ENCODE peak calls at places on chromosomes 6 and 20, in eight cellular contexts. Q is heart left ventricle; P is AG10803; E is dorsolateral prefrontal cortex; T is coronary artery; G is PC-9; H is CD8-positive, alpha-beta T cell; B is thoracic aorta. S is an unnamed sample.
A peak's percentile ranks its signal among the peaks of the same experiment; 100 is the strongest.

GRCh38 chr6:71294121-71294523 is 5.5 kb downstream of the OGFRL1 start:
- DNase-seq in Q (no peak), H (no peak), E (no peak), G (peak; percentile 64), B (no peak), T (peak; percentile 76), P (peak; percentile 97), S (peak; percentile 99)

GRCh38 chr6:151436814-151437213 is 15.1 kb downstream of the RMND1 start:
- DNase-seq in P (peak; percentile 94), H (no peak), G (no peak), E (no peak), Q (no peak), T (no peak), B (no peak), S (peak; percentile 89)

GRCh38 chr6:37936909-37937308 is 117.4 kb downstream of the ZFAND3 start:
- DNase-seq in G (no peak), H (no peak), E (no peak), B (no peak), T (no peak), P (no peak), Q (no peak), S (no peak)

GRCh38 chr20:37318046-37318445 is 27.9 kb upstream of the SRC start:
- DNase-seq in E (peak; percentile 33), P (no peak), H (no peak), G (no peak), Q (no peak), B (no peak), T (no peak), S (no peak)

GRCh38 chr20:19975901-19976300 is 41.3 kb upstream of the NAA20 start:
- DNase-seq in Q (no peak), B (no peak), P (peak; percentile 42), H (no peak), T (no peak), G (no peak), E (no peak), S (peak; percentile 32)

GRCh38 chr6:156056085-156056484 is 600.4 kb upstream of the NOX3 start:
- DNase-seq in Q (no peak), H (no peak), G (no peak), B (no peak), T (no peak), E (no peak), P (no peak), S (no peak)

GRCh38 chr6:109877028-109877726 is 100.9 kb upstream of the GPR6 start:
- DNase-seq in P (no peak), H (no peak), B (no peak), G (no peak), T (no peak), Q (no peak), E (no peak), S (no peak)

GRCh38 chr6:170025341-170026271 is 265.3 kb downstream of the DLL1 start:
- DNase-seq in T (peak; percentile 64), E (no peak), P (no peak), H (no peak), G (no peak), Q (no peak), B (no peak), S (no peak)

GRCh38 chr6:143677891-143678737 is at the start of gene PHACTR2:
- DNase-seq in T (peak; percentile 91), B (peak; percentile 64), E (no peak), Q (peak; percentile 85), G (peak; percentile 41), P (peak; percentile 86), H (peak; percentile 2), S (peak; percentile 97)

GRCh38 chr6:143682805-143683204 is 5.0 kb downstream of the PHACTR2 start:
- DNase-seq in P (no peak), H (no peak), T (no peak), Q (no peak), E (no peak), G (no peak), B (no peak), S (no peak)

GRCh38 chr6:143678980-143679379 is 1.2 kb downstream of the PHACTR2 start:
- DNase-seq in G (no peak), Q (no peak), T (no peak), H (no peak), B (no peak), E (no peak), P (no peak), S (peak; percentile 45)

GRCh38 chr6:143677577-143677890 is 231 bp upstream of the PHACTR2 start:
- DNase-seq in B (no peak), T (no peak), G (no peak), H (no peak), Q (no peak), P (no peak), E (no peak), S (no peak)

GRCh38 chr6:143680157-143680556 is 2.4 kb downstream of the PHACTR2 start:
- DNase-seq in B (no peak), T (no peak), G (no peak), Q (no peak), H (no peak), E (no peak), P (no peak), S (peak; percentile 52)
- H3K4me3 ChIP-seq in B (peak overlapping the region; percentile 81), T (peak overlapping the region; percentile 77), G (peak overlapping the region; percentile 95), Q (peak overlapping the region; percentile 81), H (no peak overlapping the region), E (peak overlapping the region; percentile 70), P (peak overlapping the region; percentile 68), S (peak overlapping the region; percentile 76)

GRCh38 chr6:85593438-85594196 is at the start of gene SNX14:
- DNase-seq in P (peak; percentile 94), B (peak; percentile 73), T (peak; percentile 98), H (peak; percentile 59), G (peak; percentile 85), Q (peak; percentile 97), E (peak; percentile 89), S (peak; percentile 96)
- TF ChIP-seq CTCF in P (no peak), B (no peak), T (no peak), H (no peak), G (no peak), Q (no peak), E (no peak), S (peak; percentile 7)

GRCh38 chr6:157647261-157647915 is 175.7 kb upstream of the SNX9 start:
- DNase-seq in P (no peak), E (no peak), Q (no peak), T (no peak), B (no peak), G (no peak), H (no peak), S (no peak)

GRCh38 chr6:157650261-157650640 is 172.8 kb upstream of the SNX9 start:
- DNase-seq in T (no peak), B (no peak), E (no peak), Q (peak; percentile 46), G (no peak), H (no peak), P (no peak), S (peak; percentile 14)

GRCh38 chr6:157650801-157651200 is 172.2 kb upstream of the SNX9 start:
- DNase-seq in P (no peak), G (no peak), Q (no peak), E (no peak), T (no peak), H (no peak), B (no peak), S (no peak)

GRCh38 chr6:157648561-157648960 is 174.5 kb upstream of the SNX9 start:
- DNase-seq in H (no peak), Q (no peak), T (no peak), P (no peak), B (no peak), E (no peak), G (no peak), S (no peak)

DNA sequence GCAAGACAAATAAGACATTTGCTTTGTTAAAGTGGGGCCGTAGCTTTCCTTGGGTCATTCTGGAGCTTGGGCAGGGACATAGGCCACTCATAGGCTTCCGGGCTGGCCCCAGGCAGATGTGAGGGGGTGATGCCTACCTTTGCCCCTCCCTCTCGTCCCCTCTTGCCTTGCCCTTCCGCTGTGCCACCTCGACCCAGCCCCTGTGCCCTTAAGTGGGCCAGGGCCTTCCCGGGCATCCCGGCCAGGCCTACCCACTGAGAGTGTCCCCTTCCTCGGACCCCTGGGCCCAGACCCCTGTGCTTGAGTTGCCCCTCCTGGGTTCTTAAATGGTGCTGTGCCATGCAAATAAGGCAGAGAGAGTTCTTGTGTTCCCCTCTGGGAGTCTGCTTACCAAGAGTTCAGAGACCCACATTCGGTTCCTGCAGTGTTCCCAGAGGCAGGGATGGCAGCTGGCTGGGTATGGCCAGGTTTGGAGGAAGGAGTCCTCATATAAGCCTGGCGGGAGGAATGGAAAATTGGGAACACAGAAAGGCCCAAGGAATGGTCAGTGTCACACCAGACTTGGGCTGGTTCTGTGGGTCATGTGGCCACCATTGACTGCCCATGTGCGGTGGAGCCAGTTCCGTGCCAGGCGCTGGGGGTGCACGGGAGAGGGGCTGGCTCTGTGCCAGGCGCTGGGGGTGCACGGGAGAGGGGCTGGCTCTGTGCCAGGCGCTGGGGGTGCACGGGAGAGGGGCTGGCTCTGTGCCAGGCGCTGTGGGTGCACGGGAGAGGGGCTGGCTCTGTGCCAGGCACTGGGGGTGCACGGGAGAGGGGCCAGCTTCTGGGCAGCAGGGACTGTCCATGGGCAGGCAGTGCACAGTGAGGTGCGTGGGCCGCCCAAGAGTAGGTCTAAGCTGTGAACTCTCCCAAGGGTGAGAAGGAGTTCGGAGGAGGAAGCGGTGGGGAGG is 173.5 kb upstream of the SNX9 start:
- DNase-seq in B (no peak), G (no peak), T (no peak), E (no peak), H (no peak), P (no peak), Q (no peak), S (no peak)
- H3K4me3 ChIP-seq in B (peak overlapping the region; percentile 24), G (no peak overlapping the region), T (peak overlapping the region; percentile 52), E (peak overlapping the region; percentile 39), H (no peak overlapping the region), P (no peak overlapping the region), Q (peak overlapping the region; percentile 16), S (no peak overlapping the region)

GRCh38 chr6:168052291-168052891 is 26.6 kb downstream of the FRMD1 start:
- DNase-seq in P (no peak), Q (no peak), B (no peak), T (no peak), H (no peak), E (no peak), G (no peak), S (no peak)

GRCh38 chr6:168049681-168050224 is 29.3 kb downstream of the FRMD1 start:
- DNase-seq in E (no peak), P (no peak), B (no peak), Q (no peak), G (no peak), H (no peak), T (no peak), S (no peak)

GRCh38 chr6:168050225-168050796 is 28.7 kb downstream of the FRMD1 start:
- DNase-seq in T (no peak), G (no peak), Q (no peak), E (no peak), H (no peak), P (no peak), B (no peak), S (no peak)

GRCh38 chr6:168051648-168052047 is 27.4 kb downstream of the FRMD1 start:
- DNase-seq in B (no peak), Q (no peak), E (no peak), T (no peak), P (no peak), H (no peak), G (no peak), S (no peak)

DNA sequence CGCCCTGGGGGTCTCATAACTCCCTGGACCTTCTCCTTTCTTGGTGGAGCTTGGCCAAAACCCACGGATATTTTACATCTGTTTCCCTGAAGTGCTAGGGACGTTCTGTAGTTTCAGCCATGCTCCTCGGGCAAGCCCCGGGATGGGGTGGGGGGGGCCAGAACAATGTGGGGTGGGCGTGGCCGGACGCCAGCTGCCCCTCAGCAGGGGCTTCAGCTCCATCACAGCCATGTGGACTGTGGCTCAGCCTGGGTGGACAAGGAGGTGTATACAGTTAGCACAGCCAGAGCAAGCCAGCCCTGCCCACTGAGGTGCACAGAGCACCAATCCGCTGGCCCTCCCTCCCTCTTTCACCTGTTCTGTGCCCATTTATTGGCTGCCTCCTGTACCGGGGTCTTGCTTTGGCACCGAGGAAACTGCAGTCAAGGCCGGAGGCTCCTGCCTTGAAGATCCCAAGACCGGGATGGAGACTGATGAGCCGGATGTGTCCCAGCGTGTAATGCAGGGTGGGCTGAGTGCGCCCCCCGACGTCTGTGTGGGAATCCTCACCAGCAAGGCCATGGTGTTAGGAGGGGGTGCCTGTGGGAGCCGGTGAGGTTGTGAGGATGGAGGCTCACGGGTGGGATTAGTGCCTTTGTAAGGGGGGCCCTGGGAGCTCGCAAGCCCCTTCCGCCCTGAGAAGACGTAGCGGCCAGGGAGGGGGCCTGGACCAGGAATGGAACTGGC is 28.0 kb downstream of the FRMD1 start:
- DNase-seq in Q (no peak), B (no peak), G (no peak), T (no peak), P (peak; percentile 15), H (no peak), E (no peak), S (no peak)
- TF ChIP-seq CTCF in Q (no peak), B (no peak), G (no peak), T (no peak), P (peak; percentile 33), H (no peak), E (no peak), S (no peak)

S was measured in fibroblast of the aortic adventitia.